ENCODE peak calls at places on chromosomes 1 and 21, in four cellular contexts. K, J, H and D are unnamed samples.
A peak's percentile ranks its signal among the peaks of the same experiment; 100 is the strongest.

GRCh38 chr1:61157420-61157987 is 75.1 kb downstream of the NFIA start:
- DNase-seq in K (no peak), J (peak; percentile 87), H (no peak), D (no peak)

GRCh38 chr1:28668191-28668955 is at the start of gene GMEB1:
- DNase-seq in K (peak; percentile 91), J (peak; percentile 91), H (peak; percentile 89), D (peak; percentile 71)

GRCh38 chr1:212514782-212515181 is 82.1 kb downstream of the NENF start:
- DNase-seq in K (no peak), J (no peak), H (no peak), D (no peak)

GRCh38 chr1:153842006-153842471 is 66.8 kb downstream of the SLC27A3 start:
- DNase-seq in K (no peak), J (peak; percentile 12), H (no peak), D (no peak)

GRCh38 chr1:92713939-92714338 is 71.0 kb downstream of the EVI5 start:
- DNase-seq in K (no peak), J (no peak), H (no peak), D (no peak)

GRCh38 chr1:117493906-117494305 is 111.9 kb upstream of the TENT5C start:
- DNase-seq in K (no peak), J (no peak), H (no peak), D (no peak)

GRCh38 chr1:116508984-116509980 is 61.5 kb downstream of the CD58 start:
- DNase-seq in K (peak; percentile 52), J (peak; percentile 80), H (no peak), D (no peak)

GRCh38 chr1:157197906-157198435 is 59.8 kb upstream of the ETV3 start:
- DNase-seq in K (no peak), J (no peak), H (no peak), D (peak; percentile 8)

GRCh38 chr1:91613594-91613993 is 112.9 kb downstream of the CDC7 start:
- DNase-seq in K (peak; percentile 19), J (no peak), H (no peak), D (no peak)

GRCh38 chr1:87329051-87329755 is 523 bp downstream of the LMO4 start:
- DNase-seq in K (peak; percentile 57), J (peak; percentile 68), H (peak; percentile 51), D (no peak)

GRCh38 chr1:30649321-30649991 is 73.9 kb downstream of the MATN1 start:
- DNase-seq in K (no peak), J (no peak), H (no peak), D (no peak)

GRCh38 chr1:83098791-83099190 is 900.1 kb downstream of the TTLL7 start:
- DNase-seq in K (no peak), J (no peak), H (no peak), D (no peak)

GRCh38 chr1:247415423-247416361 is at the start of gene NLRP3:
- DNase-seq in K (peak; percentile 34), J (no peak), H (peak; percentile 28), D (no peak)

DNA sequence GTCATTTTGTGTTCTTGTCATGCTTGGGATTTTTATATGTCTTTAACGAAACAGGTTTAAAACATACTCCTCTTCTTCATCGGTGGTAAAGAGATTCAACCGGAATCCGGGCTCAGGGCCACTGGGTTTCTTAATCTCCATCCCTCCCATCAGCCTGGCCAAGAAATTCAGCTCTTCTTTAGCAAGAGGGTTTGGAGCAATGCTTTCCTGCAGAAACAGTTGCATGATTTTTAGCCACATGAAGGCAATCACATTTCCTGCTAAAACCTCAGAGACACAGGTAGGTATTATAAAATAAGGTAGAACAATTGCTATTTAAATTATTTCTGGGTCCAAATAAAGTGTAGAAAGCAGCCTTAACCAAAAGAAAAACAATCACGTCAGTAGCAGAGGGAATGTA is 22.7 kb upstream of the LSM10 start:
- DNase-seq in K (no peak), J (peak; percentile 65), H (no peak), D (no peak)
- H3K4me3 ChIP-seq in K (no peak overlapping the region), J (no peak overlapping the region), H (no peak overlapping the region), D (no peak overlapping the region)

DNA sequence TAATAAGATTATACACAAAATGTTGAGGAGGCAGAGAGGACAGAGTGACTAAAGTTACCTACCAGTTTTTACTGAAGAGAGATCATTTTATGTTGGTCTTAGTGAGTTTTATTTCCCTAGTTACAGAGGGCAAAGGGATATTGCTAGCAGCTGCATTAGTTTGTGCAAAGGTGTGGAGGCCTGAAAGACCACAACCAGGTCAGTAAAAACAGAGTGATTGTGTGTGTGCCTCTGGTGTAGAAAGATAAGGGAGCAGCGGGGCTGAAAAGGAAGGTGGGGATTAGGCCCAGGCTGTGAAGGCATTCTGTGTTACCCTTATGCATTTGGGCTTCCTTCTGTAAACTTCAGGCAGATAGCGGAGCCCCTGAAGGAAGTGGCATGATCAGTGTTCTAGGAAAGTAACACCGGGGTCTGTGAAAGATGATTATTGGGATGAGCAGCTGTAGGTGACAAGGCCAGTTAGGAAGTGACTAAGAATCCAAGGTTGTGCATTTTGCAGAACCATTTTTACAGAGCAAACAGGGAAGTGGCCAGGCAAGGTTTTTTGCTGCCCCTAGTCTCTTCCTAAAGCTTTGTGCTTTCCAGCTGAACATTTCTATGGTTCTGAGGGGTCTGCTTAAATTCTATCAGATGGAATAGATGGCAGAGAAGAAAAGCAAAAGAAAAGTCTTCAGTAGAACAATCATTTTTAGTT is 3.7 kb downstream of the GADD45A start:
- DNase-seq in K (no peak), J (no peak), H (no peak), D (no peak)
- H3K4me3 ChIP-seq in K (no peak overlapping the region), J (no peak overlapping the region), H (no peak overlapping the region), D (no peak overlapping the region)

DNA sequence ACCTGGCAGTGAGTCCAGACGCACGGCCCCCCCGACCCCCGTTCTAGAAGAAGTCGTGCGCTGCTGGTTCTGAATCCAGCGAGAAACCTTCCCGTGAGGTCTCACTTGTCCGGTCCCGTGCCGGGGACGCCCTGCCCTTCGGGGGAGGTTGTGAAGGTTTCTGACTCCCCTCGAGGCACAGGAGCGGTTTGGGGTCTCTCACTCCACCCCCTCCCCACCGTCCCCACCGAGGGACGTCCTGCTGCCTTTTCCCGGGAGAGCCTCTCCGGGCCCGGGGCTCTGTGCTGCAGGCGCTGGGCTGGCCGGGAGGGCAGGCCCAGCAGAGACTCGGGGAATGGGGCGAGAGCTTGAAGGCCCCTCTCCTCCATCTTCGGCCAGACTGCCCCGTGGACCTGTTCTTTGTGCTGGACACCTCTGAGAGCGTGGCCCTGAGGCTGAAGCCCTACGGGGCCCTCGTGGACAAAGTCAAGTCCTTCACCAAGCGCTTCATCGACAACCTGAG is 737 bp downstream of the COL6A1 start:
- DNase-seq in K (peak; percentile 26), J (no peak), H (no peak), D (peak; percentile 86)
- H3K4me3 ChIP-seq in K (peak overlapping the region; percentile 42), J (peak overlapping the region; percentile 97), H (no peak overlapping the region), D (peak overlapping the region; percentile 30)

DNA sequence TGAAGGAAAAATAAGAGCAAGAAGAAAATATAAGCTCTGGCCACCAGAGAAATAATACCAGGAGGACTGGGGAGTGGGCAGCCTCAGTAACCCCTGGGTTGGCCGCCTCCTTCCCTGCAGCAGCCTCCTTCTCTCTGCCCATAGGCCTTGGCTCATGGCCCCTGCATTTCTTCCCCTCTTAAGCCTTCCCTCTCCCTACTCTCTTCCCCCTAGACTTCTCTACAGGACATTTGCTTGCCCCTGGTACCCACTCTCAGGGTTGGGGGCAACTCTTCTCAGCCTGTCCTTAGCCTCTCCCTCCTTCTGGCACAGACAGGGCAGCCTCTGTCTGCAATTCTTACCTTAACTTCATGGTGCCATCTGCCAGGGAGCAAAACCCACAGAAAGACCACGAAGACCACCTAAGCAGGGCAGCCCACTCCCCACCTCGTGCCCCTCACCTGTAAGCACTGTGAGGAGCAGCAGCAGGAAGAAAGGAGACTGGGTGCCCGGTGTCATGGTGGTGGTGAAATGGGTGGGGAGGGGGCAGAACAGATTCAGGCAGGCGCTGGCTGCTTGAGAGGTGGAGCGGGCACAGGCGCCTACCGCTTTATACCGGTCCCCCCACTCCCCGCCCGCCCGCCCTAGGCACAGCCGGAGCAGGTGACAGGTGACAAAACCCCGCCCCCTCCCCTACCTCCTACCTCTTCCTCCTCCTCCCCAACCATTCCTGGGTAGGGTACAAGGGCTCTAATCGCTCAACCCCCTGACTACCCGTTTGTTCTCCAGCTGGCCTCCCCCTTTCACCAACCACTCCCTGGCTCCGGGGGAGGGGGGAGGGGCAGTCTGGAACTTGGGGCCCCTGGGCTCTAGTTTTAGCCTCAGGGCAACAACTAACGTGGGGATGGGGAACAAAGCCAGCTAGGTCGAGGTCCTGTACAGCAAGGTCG is 15.1 kb downstream of the THBS3 start:
- DNase-seq in K (peak; percentile 85), J (no peak), H (no peak), D (peak; percentile 47)
- H3K4me3 ChIP-seq in K (peak overlapping the region; percentile 32), J (peak overlapping the region; percentile 65), H (no peak overlapping the region), D (no peak overlapping the region)

DNA sequence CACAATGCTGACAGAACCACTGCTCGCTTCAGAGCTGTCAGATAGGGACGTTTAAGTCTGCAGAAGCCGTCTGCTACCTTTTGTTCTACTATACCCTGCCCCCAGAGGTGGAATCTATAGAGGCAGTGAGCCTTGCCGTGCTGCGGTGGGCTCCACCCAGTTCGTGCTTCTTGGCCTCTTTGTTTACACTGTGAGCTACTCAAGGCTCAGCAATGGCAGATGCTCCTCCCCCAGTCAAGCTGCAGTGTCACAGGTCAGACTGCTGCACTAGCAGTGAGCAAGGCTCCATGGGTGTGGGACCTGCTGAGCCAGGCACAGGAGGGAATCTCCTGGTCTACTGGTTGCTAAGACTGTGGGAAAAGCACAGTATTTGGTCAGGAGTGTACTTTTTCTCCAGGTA is 47.1 kb downstream of the LEPR start:
- DNase-seq in K (no peak), J (peak; percentile 8), H (no peak), D (no peak)
- H3K4me3 ChIP-seq in K (no peak overlapping the region), J (no peak overlapping the region), H (no peak overlapping the region), D (no peak overlapping the region)